ENCODE peak calls at places on chromosomes 2 and 18, in five cellular contexts. X is lung, Z is brain microvascular endothelial cell, B is cardiac fibroblast, R is fibroblast of pulmonary artery. O is an unnamed sample.

GRCh38 chr2:17107131-17107530 is 411.1 kb downstream of the RAD51AP2 start:
- DNase-seq in Z (no peak), R (no peak), B (no peak), X (no peak), O (peak)

GRCh38 chr2:228613133-228613532 is 431.6 kb upstream of the SPHKAP start:
- DNase-seq in R (peak), X (no peak), B (peak), Z (peak), O (peak)

GRCh38 chr18:62659698-62660097 is 55.6 kb upstream of the PHLPP1 start:
- DNase-seq in X (no peak), B (no peak), R (no peak), Z (no peak), O (no peak)

GRCh38 chr2:205776139-205776538 is 93.8 kb downstream of the NRP2 start:
- DNase-seq in R (peak), X (peak), B (peak), Z (peak), O (peak)

GRCh38 chr2:64599469-64599868 is 54.2 kb downstream of the SERTAD2 start:
- DNase-seq in R (no peak), B (no peak), X (no peak), Z (no peak), O (no peak)

GRCh38 chr2:184528119-184528518 is 70.2 kb upstream of the ZNF804A start:
- DNase-seq in R (no peak), X (no peak), Z (no peak), B (no peak), O (no peak)

GRCh38 chr2:86078801-86079545 is 26.7 kb downstream of the POLR1A start:
- DNase-seq in X (no peak), B (peak), Z (peak), R (peak), O (peak)

GRCh38 chr2:217035967-217036366 is 176.1 kb upstream of the TNP1 start:
- DNase-seq in B (peak), X (no peak), Z (no peak), R (peak), O (no peak)

GRCh38 chr2:128626758-128627515 is 308.3 kb upstream of the HS6ST1 start:
- DNase-seq in R (no peak), X (no peak), Z (no peak), B (peak), O (no peak)

GRCh38 chr2:73110622-73111299 is 2.0 kb downstream of the RAB11FIP5 start:
- DNase-seq in B (peak), R (no peak), Z (no peak), X (no peak), O (no peak)

GRCh38 chr2:73083886-73084792 is 12.6 kb upstream of the SFXN5 start:
- DNase-seq in B (no peak), R (no peak), Z (no peak), X (no peak), O (no peak)

GRCh38 chr2:143475131-143475784 is 346.0 kb downstream of the ARHGAP15 start:
- DNase-seq in R (peak), B (peak), X (no peak), Z (peak), O (no peak)

GRCh38 chr2:23135481-23136100 is 249.4 kb upstream of the KLHL29 start:
- DNase-seq in R (no peak), B (no peak), Z (no peak), X (peak), O (no peak)

GRCh38 chr2:54549912-54550518 is 93.9 kb downstream of the SPTBN1 start:
- DNase-seq in Z (no peak), B (no peak), X (no peak), R (no peak), O (no peak)

GRCh38 chr18:73948497-73948896 is 199.1 kb downstream of the FBXO15 start:
- DNase-seq in X (no peak), B (peak), R (peak), Z (peak), O (peak)

GRCh38 chr18:63063171-63063570 is 256.4 kb downstream of the BCL2 start:
- DNase-seq in B (no peak), Z (peak), X (no peak), R (peak), O (peak)

GRCh38 chr2:76311713-76312112 is 601.0 kb upstream of the GCFC2 start:
- DNase-seq in R (no peak), X (no peak), Z (no peak), B (no peak), O (no peak)

GRCh38 chr18:11154369-11154982 is 5.1 kb upstream of the PIEZO2 start:
- DNase-seq in R (peak), X (no peak), B (peak), Z (no peak), O (peak)

GRCh38 chr2:85396531-85397470 is 13.4 kb downstream of the CAPG start:
- DNase-seq in R (no peak), B (no peak), Z (no peak), X (no peak), O (no peak)

GRCh38 chr2:148244593-148245292 is 223.9 kb downstream of the MBD5 start:
- DNase-seq in B (peak), Z (peak), X (no peak), R (peak), O (peak)

GRCh38 chr2:3229221-3229620 is 148.4 kb downstream of the EIPR1 start:
- DNase-seq in B (no peak), R (peak), Z (no peak), X (no peak), O (no peak)

GRCh38 chr2:159516241-159516758 is 100.0 kb downstream of the BAZ2B start:
- DNase-seq in R (peak), Z (peak), X (no peak), B (peak), O (peak)

GRCh38 chr18:42053188-42053781 is 98.3 kb downstream of the PIK3C3 start:
- DNase-seq in R (peak), Z (peak), B (peak), X (peak), O (peak)

GRCh38 chr2:109481196-109481555 is 132.6 kb downstream of the SEPTIN10 start:
- DNase-seq in R (no peak), X (peak), Z (no peak), B (no peak), O (no peak)

GRCh38 chr2:197184959-197185586 is 125.5 kb downstream of the ANKRD44 start:
- DNase-seq in R (peak), X (peak), Z (no peak), B (peak), O (no peak)

GRCh38 chr2:197181491-197181890 is 129.1 kb downstream of the ANKRD44 start:
- DNase-seq in X (no peak), R (no peak), Z (peak), B (peak), O (no peak)

GRCh38 chr2:197183355-197183754 is 127.2 kb downstream of the ANKRD44 start:
- DNase-seq in B (peak), R (no peak), X (no peak), Z (no peak), O (no peak)

GRCh38 chr2:197179744-197180498 is 130.7 kb downstream of the ANKRD44 start:
- DNase-seq in B (peak), R (peak), Z (peak), X (no peak), O (peak)

GRCh38 chr2:197182668-197183067 is 127.9 kb downstream of the ANKRD44 start:
- DNase-seq in B (no peak), X (no peak), R (no peak), Z (no peak), O (no peak)
- H3K4me3 ChIP-seq in B (no peak), X (no peak), R (no peak), Z (no peak), O (no peak)

DNA sequence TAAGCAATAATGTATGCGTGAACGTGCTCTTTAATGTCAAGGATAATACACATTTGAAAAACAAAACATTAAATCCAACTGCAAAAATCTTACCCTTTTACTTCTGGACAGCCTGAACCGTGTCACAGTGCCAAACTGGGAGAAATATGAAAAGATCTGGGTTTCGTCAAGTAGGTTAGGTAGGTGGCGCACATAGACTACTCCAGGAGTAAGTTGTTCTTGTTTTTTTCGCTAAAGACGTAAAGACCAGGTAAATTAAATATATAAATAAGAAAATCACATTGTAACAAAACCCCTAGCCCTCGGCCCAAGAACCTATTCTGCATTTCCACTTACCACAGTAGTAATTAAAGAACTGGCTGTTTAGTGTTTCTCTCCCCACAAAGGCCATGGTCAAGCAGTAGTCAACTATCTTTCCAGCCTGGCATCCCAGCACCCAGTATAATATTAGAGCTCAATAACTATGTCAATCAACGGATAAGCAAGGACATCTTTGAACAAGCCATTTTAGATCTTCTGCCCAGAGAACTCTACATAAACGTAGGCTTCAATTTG is 1.1 kb downstream of the NIFK start:
- DNase-seq in R (no peak), Z (no peak), B (peak), X (no peak), O (peak)
- TF ChIP-seq CTCF in R (no peak), Z (peak), B (no peak), X (no peak), O (no peak)

GRCh38 chr2:196159223-196159892 is 12.0 kb downstream of the STK17B start:
- DNase-seq in B (no peak), Z (no peak), R (no peak), X (no peak), O (no peak)

GRCh38 chr2:196163285-196163684 is 8.1 kb downstream of the STK17B start:
- DNase-seq in Z (no peak), X (no peak), R (no peak), B (no peak), O (no peak)

GRCh38 chr2:196162586-196163180 is 8.7 kb downstream of the STK17B start:
- DNase-seq in R (no peak), X (no peak), Z (no peak), B (no peak), O (no peak)

GRCh38 chr2:196160101-196160500 is 11.3 kb downstream of the STK17B start:
- DNase-seq in B (peak), R (peak), Z (peak), X (peak), O (peak)

DNA sequence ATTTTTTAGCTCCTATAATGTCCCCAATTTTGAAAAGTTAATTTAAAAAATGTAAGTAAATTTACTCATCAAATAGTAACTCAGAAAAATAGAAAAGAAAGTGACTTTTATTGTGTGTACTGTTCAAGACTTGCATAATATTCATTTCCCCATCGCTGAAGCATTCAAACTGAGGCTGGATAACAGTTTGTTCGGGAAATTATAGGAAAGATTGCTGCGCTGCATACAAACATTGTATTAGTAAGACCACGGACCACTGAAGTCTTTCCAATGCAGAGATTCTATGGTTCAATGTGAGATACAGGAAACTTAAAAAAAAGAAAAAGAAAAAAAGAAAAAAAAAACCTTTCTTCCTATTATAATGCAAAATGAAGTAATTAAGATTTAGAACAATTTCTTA is 10.4 kb downstream of the STK17B start:
- DNase-seq in X (no peak), Z (no peak), B (no peak), R (no peak), O (no peak)
- H3K4me3 ChIP-seq in X (no peak), Z (no peak), B (no peak), R (no peak), O (no peak)

GRCh38 chr2:102975996-102976636 is 214.3 kb downstream of the TMEM182 start:
- DNase-seq in Z (no peak), X (no peak), R (peak), B (peak), O (no peak)
- TF ChIP-seq CTCF in Z (no peak), X (peak), R (peak), B (peak), O (no peak)

GRCh38 chr2:166117491-166117890 is 10.3 kb downstream of the SCN1A start:
- DNase-seq in X (no peak), Z (no peak), R (no peak), B (peak), O (no peak)

GRCh38 chr2:166118180-166118579 is 9.6 kb downstream of the SCN1A start:
- DNase-seq in B (no peak), R (no peak), Z (no peak), X (no peak), O (no peak)

GRCh38 chr2:166112193-166112605 is 15.6 kb downstream of the SCN1A start:
- DNase-seq in Z (no peak), R (no peak), B (peak), X (no peak), O (no peak)

DNA sequence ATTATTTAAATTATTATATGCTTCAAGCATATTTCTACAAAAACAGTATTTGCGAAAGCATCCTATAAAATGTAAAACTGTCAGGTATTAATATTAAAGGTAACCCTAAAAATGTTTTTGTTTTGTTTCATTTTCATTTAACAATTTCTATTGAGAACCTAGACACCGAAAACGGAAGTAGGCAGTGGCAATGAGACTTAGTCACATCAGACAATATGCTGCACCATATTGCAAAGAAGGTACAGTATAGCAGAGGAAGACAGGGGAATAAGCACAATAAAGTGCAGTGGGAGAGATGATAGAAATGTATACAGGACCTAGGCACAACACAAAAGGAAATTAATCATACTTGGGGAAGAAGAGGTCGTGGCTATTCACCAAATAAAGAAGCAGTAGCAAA is 12.2 kb downstream of the SCN1A start:
- DNase-seq in Z (no peak), X (no peak), B (no peak), R (no peak), O (no peak)
- H3K4me3 ChIP-seq in Z (no peak), X (no peak), B (no peak), R (no peak), O (no peak)

GRCh38 chr2:136253288-136254004 is 135.5 kb upstream of the CXCR4 start:
- DNase-seq in X (no peak), R (no peak), Z (no peak), B (no peak), O (no peak)
- TF ChIP-seq CTCF in X (no peak), R (no peak), Z (no peak), B (no peak), O (no peak)

O was measured in fibroblast of villous mesenchyme.